ENCODE peak calls at places on chromosomes 5 and 9, in five cellular contexts. Q, P, S, X and D are unnamed samples.

GRCh38 chr5:149324639-149325038 is 20.7 kb upstream of the GRPEL2 start:
- DNase-seq in S (no peak), Q (no peak), P (no peak), X (no peak), D (no peak)

GRCh38 chr9:113707953-113708695 is 168.0 kb upstream of the ZNF618 start:
- DNase-seq in S (no peak), Q (no peak), P (no peak), X (no peak), D (no peak)

GRCh38 chr5:35464757-35465156 is 152.9 kb upstream of the SPEF2 start:
- DNase-seq in S (no peak), P (no peak), Q (no peak), X (no peak), D (no peak)

GRCh38 chr5:56211298-56211865 is 21.7 kb downstream of the ANKRD55 start:
- DNase-seq in P (peak; percentile 65), Q (no peak), S (no peak), X (peak; percentile 90), D (no peak)

GRCh38 chr5:100779669-100780375 is 123.3 kb downstream of the ST8SIA4 start:
- DNase-seq in Q (no peak), S (no peak), X (no peak), P (no peak), D (no peak)

GRCh38 chr9:37309136-37309535 is 113.4 kb upstream of the GRHPR start:
- DNase-seq in X (no peak), S (no peak), Q (no peak), P (no peak), D (no peak)

GRCh38 chr9:4549751-4550295 is 59.6 kb downstream of the SLC1A1 start:
- DNase-seq in X (no peak), S (no peak), P (no peak), Q (no peak), D (no peak)

GRCh38 chr5:36651775-36652685 is 45.6 kb downstream of the SLC1A3 start:
- DNase-seq in X (peak; percentile 18), P (no peak), Q (no peak), S (no peak), D (no peak)

GRCh38 chr5:113382736-113383135 is 52.1 kb downstream of the TSSK1B start:
- DNase-seq in S (no peak), X (peak; percentile 28), P (no peak), Q (no peak), D (no peak)

GRCh38 chr9:115739096-115739875 is 414.3 kb upstream of the PAPPA start:
- DNase-seq in Q (no peak), X (no peak), P (no peak), S (no peak), D (no peak)

GRCh38 chr5:68924490-68925145 is 169.2 kb upstream of the SLC30A5 start:
- DNase-seq in Q (no peak), P (no peak), X (peak; percentile 87), S (no peak), D (no peak)

GRCh38 chr9:123368481-123369153 is 12.6 kb downstream of the CRB2 start:
- DNase-seq in P (no peak), Q (peak; percentile 77), S (no peak), X (no peak), D (no peak)

GRCh38 chr9:99809586-99810357 is 11.9 kb upstream of the NR4A3 start:
- DNase-seq in P (no peak), X (no peak), S (no peak), Q (no peak), D (no peak)

GRCh38 chr5:140293091-140293996 is 9.6 kb downstream of the PFDN1 start:
- DNase-seq in P (no peak), S (no peak), Q (no peak), X (peak; percentile 25), D (no peak)

GRCh38 chr5:180172447-180173197 is 36.4 kb downstream of the RASGEF1C start:
- DNase-seq in Q (no peak), X (no peak), P (peak; percentile 12), S (no peak), D (peak; percentile 43)

GRCh38 chr9:129352157-129352870 is 174.3 kb upstream of the IER5L start:
- DNase-seq in X (no peak), Q (no peak), S (no peak), P (no peak), D (no peak)

GRCh38 chr5:1445313-1445894 is at the start of gene SLC6A3:
- DNase-seq in P (no peak), X (no peak), S (no peak), Q (peak; percentile 23), D (peak; percentile 39)

GRCh38 chr9:21709464-21710058 is 92.9 kb upstream of the MTAP start:
- DNase-seq in Q (no peak), S (no peak), P (peak; percentile 93), X (peak; percentile 82), D (peak; percentile 39)

GRCh38 chr9:111533099-111533785 is 8.3 kb downstream of the ZNF483 start:
- DNase-seq in P (no peak), X (peak; percentile 10), Q (no peak), S (no peak), D (no peak)

GRCh38 chr9:109341561-109341960 is 20.7 kb upstream of the EPB41L4B start:
- DNase-seq in X (no peak), P (no peak), S (no peak), Q (no peak), D (no peak)

GRCh38 chr5:65933295-65933694 is 6.9 kb downstream of the ERBIN start:
- DNase-seq in P (no peak), X (no peak), Q (no peak), S (no peak), D (no peak)

GRCh38 chr9:136995772-136996308 is 528 bp downstream of the CLIC3 start:
- DNase-seq in S (no peak), X (no peak), P (peak; percentile 46), Q (no peak), D (peak; percentile 23)

GRCh38 chr5:108858959-108859358 is 111.3 kb downstream of the FER start:
- DNase-seq in P (no peak), X (peak; percentile 44), Q (no peak), S (peak; percentile 4), D (no peak)

GRCh38 chr9:130624154-130624553 is 40.2 kb upstream of the PRDM12 start:
- DNase-seq in S (no peak), P (no peak), Q (no peak), X (no peak), D (no peak)

GRCh38 chr5:111676496-111676895 is 80.5 kb downstream of the NREP start:
- DNase-seq in P (no peak), X (peak; percentile 59), Q (no peak), S (no peak), D (no peak)

GRCh38 chr5:102139029-102139428 is 157.1 kb downstream of the SLCO4C1 start:
- DNase-seq in Q (no peak), S (no peak), P (no peak), X (no peak), D (no peak)

GRCh38 chr5:157457391-157457790 is 2.6 kb upstream of the NIPAL4 start:
- DNase-seq in P (no peak), Q (no peak), X (no peak), S (no peak), D (no peak)

GRCh38 chr5:169216864-169217263 is 84.1 kb downstream of the SLIT3 start:
- DNase-seq in P (no peak), Q (no peak), X (no peak), S (no peak), D (no peak)

GRCh38 chr9:114098021-114098659 is 952 bp downstream of the KIF12 start:
- DNase-seq in X (peak; percentile 45), P (peak; percentile 47), Q (no peak), S (no peak), D (no peak)

GRCh38 chr5:138467711-138468132 is 2.4 kb downstream of the EGR1 start:
- DNase-seq in S (no peak), X (no peak), Q (no peak), P (no peak), D (no peak)

GRCh38 chr9:19922476-19923118 is 133.8 kb upstream of the SLC24A2 start:
- DNase-seq in P (peak; percentile 55), X (peak; percentile 58), Q (peak; percentile 63), S (no peak), D (peak; percentile 79)

GRCh38 chr5:174425271-174425963 is 299.0 kb upstream of the MSX2 start:
- DNase-seq in S (no peak), X (no peak), Q (no peak), P (peak; percentile 70), D (no peak)

GRCh38 chr9:3648722-3649121 is 122.9 kb upstream of the RFX3 start:
- DNase-seq in X (no peak), P (no peak), S (no peak), Q (no peak), D (no peak)